ENCODE peak calls at places on chromosomes 12 and 14, in four cellular contexts. M, H, F and U are unnamed samples.

GRCh38 chr14:75389679-75390078 is 38.1 kb upstream of the JDP2 start:
- DNase-seq in M (peak), H (no peak), F (no peak), U (no peak)

GRCh38 chr12:96401061-96401871 is 1.0 kb upstream of the CDK17 start:
- DNase-seq in H (no peak), F (no peak), M (peak), U (peak)

GRCh38 chr12:630656-631632 is 32.3 kb downstream of the NINJ2 start:
- DNase-seq in M (no peak), F (no peak), H (no peak), U (no peak)

GRCh38 chr12:47377414-47378221 is 297.9 kb upstream of the AMIGO2 start:
- DNase-seq in M (peak), H (peak), F (no peak), U (peak)

GRCh38 chr14:78709795-78710569 is 539.8 kb downstream of the NRXN3 start:
- DNase-seq in F (peak), H (no peak), M (no peak), U (no peak)

GRCh38 chr14:69105326-69105725 is 47.6 kb downstream of the DCAF5 start:
- DNase-seq in H (no peak), F (no peak), M (peak), U (peak)

GRCh38 chr14:31253746-31254471 is 46.3 kb upstream of the HECTD1 start:
- DNase-seq in H (no peak), M (no peak), F (no peak), U (no peak)

GRCh38 chr12:18239561-18239960 is 21.8 kb upstream of the PIK3C2G start:
- DNase-seq in M (no peak), F (no peak), H (no peak), U (no peak)

GRCh38 chr14:71103662-71104484 is 196.6 kb downstream of the PCNX1 start:
- DNase-seq in M (peak), F (no peak), H (no peak), U (peak)

GRCh38 chr12:117421987-117422386 is 60.6 kb upstream of the NOS1 start:
- DNase-seq in H (no peak), F (no peak), M (no peak), U (no peak)

GRCh38 chr12:47021298-47021697 is 58.1 kb upstream of the PCED1B start:
- DNase-seq in H (no peak), F (peak), M (peak), U (peak)

GRCh38 chr12:132152411-132152821 is 8.2 kb downstream of the NOC4L start:
- DNase-seq in M (no peak), F (no peak), H (no peak), U (no peak)

GRCh38 chr14:73567951-73568885 is 795 bp upstream of the ACOT2 start:
- DNase-seq in F (no peak), M (no peak), H (no peak), U (no peak)

GRCh38 chr12:50558970-50559369 is 54.2 kb downstream of the DIP2B start:
- DNase-seq in F (no peak), M (no peak), H (no peak), U (no peak)